ENCODE peak calls at places on chromosomes 7 and 10, in four cellular contexts. A is IMR-90, Q is H1, E is mesendoderm. Y is an unnamed sample.

GRCh38 chr10:60883187-60883586 is 60.8 kb downstream of the RHOBTB1 start:
- DNase-seq in E (peak; percentile 56), Q (no peak), A (peak; percentile 24), Y (no peak)

GRCh38 chr7:140475747-140476333 is 3.5 kb downstream of the MKRN1 start:
- DNase-seq in A (peak; percentile 41), Q (no peak), E (peak; percentile 66), Y (no peak)

GRCh38 chr10:99966306-99966705 is 43.4 kb downstream of the DNMBP start:
- DNase-seq in A (peak; percentile 78), E (peak; percentile 73), Q (no peak), Y (no peak)

GRCh38 chr7:30473903-30474302 is 4.7 kb downstream of the NOD1 start:
- DNase-seq in A (no peak), E (no peak), Q (no peak), Y (no peak)

GRCh38 chr10:132623996-132624846 is 86.6 kb downstream of the INPP5A start:
- DNase-seq in E (no peak), A (no peak), Q (no peak), Y (peak; percentile 22)

GRCh38 chr7:46791180-46791579 is 790.7 kb downstream of the TNS3 start:
- DNase-seq in A (no peak), Q (no peak), E (peak; percentile 20), Y (no peak)

GRCh38 chr10:98418596-98419265 is 3.7 kb upstream of the PYROXD2 start:
- DNase-seq in Q (no peak), E (no peak), A (no peak), Y (no peak)

GRCh38 chr10:103433858-103434257 is 18.3 kb downstream of the CALHM2 start:
- DNase-seq in Q (no peak), E (no peak), A (no peak), Y (no peak)

GRCh38 chr10:79277579-79277978 is 69.7 kb upstream of the PPIF start:
- DNase-seq in E (no peak), A (no peak), Q (no peak), Y (no peak)

GRCh38 chr10:17144757-17145156 is 15.1 kb upstream of the CUBN start:
- DNase-seq in Q (no peak), E (no peak), A (peak; percentile 55), Y (no peak)

GRCh38 chr10:72171175-72171630 is 44.6 kb upstream of the ANAPC16 start:
- DNase-seq in A (peak; percentile 68), Q (no peak), E (peak; percentile 91), Y (no peak)

GRCh38 chr7:68441610-68442009 is 1156.7 kb upstream of the AUTS2 start:
- DNase-seq in A (no peak), E (no peak), Q (no peak), Y (no peak)

GRCh38 chr7:110853263-110853662 is 237.7 kb upstream of the LRRN3 start:
- DNase-seq in E (no peak), Q (no peak), A (no peak), Y (no peak)

GRCh38 chr10:95246582-95247051 is 44.2 kb downstream of the PDLIM1 start:
- DNase-seq in Q (no peak), A (peak; percentile 81), E (peak; percentile 92), Y (peak; percentile 80)

GRCh38 chr10:20257422-20257821 is 441.2 kb downstream of the PLXDC2 start:
- DNase-seq in E (peak; percentile 45), A (no peak), Q (no peak), Y (no peak)

GRCh38 chr10:20256969-20257368 is 440.7 kb downstream of the PLXDC2 start:
- DNase-seq in E (no peak), A (no peak), Q (no peak), Y (no peak)

GRCh38 chr10:20254078-20254477 is 437.8 kb downstream of the PLXDC2 start:
- DNase-seq in A (peak; percentile 12), Q (no peak), E (no peak), Y (no peak)

GRCh38 chr10:20254497-20254896 is 438.3 kb downstream of the PLXDC2 start:
- DNase-seq in A (no peak), Q (no peak), E (no peak), Y (no peak)
- H3K56ac ChIP-seq in A (no peak overlapping the region), Q (no peak overlapping the region), E (no peak overlapping the region), Y (no peak overlapping the region)

DNA sequence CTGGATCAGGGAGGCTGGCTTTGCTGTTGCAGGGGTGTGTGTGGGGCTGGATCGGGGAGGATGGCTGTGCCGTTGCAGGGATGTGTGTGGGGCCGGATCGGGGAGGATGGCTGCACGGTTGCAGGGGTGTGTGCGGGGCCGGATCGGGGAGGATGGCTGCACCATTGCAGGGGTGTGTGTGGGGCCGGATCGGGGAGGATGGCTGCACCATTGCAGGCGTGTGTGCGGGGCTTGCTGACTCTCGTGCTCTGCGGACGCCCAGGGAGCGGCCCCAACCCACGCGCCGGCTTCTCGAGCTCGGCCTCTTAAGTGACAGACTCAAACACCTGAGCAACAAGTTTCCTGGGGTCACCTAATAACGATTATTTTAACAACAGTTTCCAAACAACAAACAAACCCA is 518.2 kb downstream of the DNAJB6 start:
- DNase-seq in E (no peak), A (no peak), Q (no peak), Y (no peak)
- H3K4ac ChIP-seq in E (no peak overlapping the region), A (no peak overlapping the region), Q (no peak overlapping the region), Y (no peak overlapping the region)

GRCh38 chr7:94123136-94123535 is 119.0 kb upstream of the BET1 start:
- DNase-seq in E (no peak), A (peak; percentile 54), Q (no peak), Y (no peak)
- H3K56ac ChIP-seq in E (no peak overlapping the region), A (no peak overlapping the region), Q (no peak overlapping the region), Y (no peak overlapping the region)

GRCh38 chr7:155488483-155489127 is 30.7 kb downstream of the EN2 start:
- DNase-seq in A (no peak), E (no peak), Q (no peak), Y (no peak)
- H3K4ac ChIP-seq in A (no peak overlapping the region), E (no peak overlapping the region), Q (no peak overlapping the region), Y (no peak overlapping the region)

Y was measured in H9.